ENCODE peak calls at places on chromosomes 11 and 22, in nine cellular contexts. X, B, Z, H, G, Q, L, J and D are unnamed samples.

GRCh38 chr22:46750530-46750800 is 12.0 kb upstream of the TBC1D22A start:
- DNase-seq in G (no peak), L (no peak), J (no peak), B (no peak), Z (no peak), H (no peak), Q (no peak), X (no peak), D (no peak)

GRCh38 chr11:36361901-36362391 is 65.9 kb downstream of the PRR5L start:
- DNase-seq in Q (no peak), X (peak; percentile 20), B (no peak), Z (no peak), H (peak; percentile 67), J (no peak), L (no peak), G (peak; percentile 12), D (peak; percentile 93)

GRCh38 chr11:3969613-3970012 is 114.1 kb downstream of the STIM1 start:
- DNase-seq in L (no peak), Q (no peak), X (no peak), B (no peak), J (no peak), G (no peak), H (no peak), Z (no peak), D (no peak)

GRCh38 chr11:83583953-83584352 is 297.8 kb upstream of the CCDC90B start:
- DNase-seq in Z (no peak), X (no peak), J (no peak), H (peak; percentile 2), G (no peak), Q (peak; percentile 10), B (no peak), L (no peak), D (peak; percentile 55)

GRCh38 chr22:40487663-40488249 is 117.4 kb downstream of the SGSM3 start:
- DNase-seq in H (peak; percentile 54), G (no peak), X (no peak), J (no peak), Q (no peak), Z (no peak), L (no peak), B (peak; percentile 49), D (no peak)

GRCh38 chr11:44017443-44018126 is 30.2 kb upstream of the ACCSL start:
- DNase-seq in X (no peak), J (no peak), Z (no peak), L (no peak), H (no peak), Q (no peak), G (no peak), B (no peak), D (no peak)

GRCh38 chr11:117437791-117438130 is 110.1 kb downstream of the CEP164 start:
- DNase-seq in H (no peak), Q (no peak), B (no peak), X (no peak), Z (no peak), G (no peak), L (no peak), J (no peak), D (no peak)

GRCh38 chr11:119365071-119365591 is 16.4 kb downstream of the USP2 start:
- DNase-seq in Z (no peak), L (no peak), B (no peak), J (peak; percentile 16), G (no peak), Q (no peak), H (no peak), X (no peak), D (no peak)

GRCh38 chr11:706957-707816 is 1.2 kb downstream of the EPS8L2 start:
- DNase-seq in X (peak; percentile 47), J (no peak), G (no peak), Q (no peak), L (no peak), B (no peak), Z (no peak), H (no peak), D (no peak)

GRCh38 chr11:120985718-120986569 is 38.0 kb upstream of the TBCEL start:
- DNase-seq in X (peak; percentile 67), L (no peak), G (peak; percentile 67), J (peak; percentile 63), Q (no peak), H (peak; percentile 72), Z (no peak), B (peak; percentile 38), D (no peak)

GRCh38 chr11:104907521-104908185 is 9.4 kb upstream of the CASP12 start:
- DNase-seq in B (no peak), H (no peak), J (no peak), X (no peak), Z (no peak), Q (peak; percentile 90), G (no peak), L (no peak), D (no peak)

GRCh38 chr22:50261615-50262459 is at the start of gene MAPK12:
- DNase-seq in L (no peak), H (peak; percentile 68), J (no peak), Q (no peak), B (peak; percentile 32), G (no peak), X (peak; percentile 72), Z (no peak), D (no peak)

GRCh38 chr11:46658259-46658658 is 40.9 kb downstream of the ATG13 start:
- DNase-seq in G (no peak), B (no peak), Q (no peak), Z (no peak), J (no peak), H (peak; percentile 92), X (no peak), L (no peak), D (no peak)

GRCh38 chr11:119307219-119307618 is 9.7 kb downstream of the MCAM start:
- DNase-seq in J (no peak), Z (no peak), Q (no peak), B (peak; percentile 39), X (no peak), L (no peak), H (no peak), G (no peak), D (no peak)

GRCh38 chr22:26673485-26673884 is 16.1 kb downstream of the MIAT start:
- DNase-seq in H (no peak), X (no peak), L (no peak), B (no peak), Q (no peak), J (no peak), G (no peak), Z (no peak), D (no peak)

GRCh38 chr22:26672060-26672471 is 14.7 kb downstream of the MIAT start:
- DNase-seq in J (no peak), G (no peak), Q (no peak), Z (no peak), H (no peak), L (no peak), X (no peak), B (no peak), D (no peak)

GRCh38 chr22:26671317-26672059 is 14.1 kb downstream of the MIAT start:
- DNase-seq in J (peak; percentile 48), L (no peak), Z (no peak), X (no peak), G (no peak), H (no peak), Q (no peak), B (no peak), D (no peak)

GRCh38 chr22:26674211-26675190 is 17.1 kb downstream of the MIAT start:
- DNase-seq in G (no peak), X (no peak), Q (no peak), H (no peak), Z (no peak), J (no peak), B (no peak), L (no peak), D (no peak)

GRCh38 chr22:26672590-26673468 is 15.4 kb downstream of the MIAT start:
- DNase-seq in B (peak; percentile 76), Z (peak; percentile 91), Q (peak; percentile 87), X (peak; percentile 90), G (peak; percentile 79), L (no peak), H (peak; percentile 96), J (peak; percentile 90), D (peak; percentile 69)
- TF ChIP-seq CTCF in B (peak; percentile 23), Z (peak; percentile 11), Q (peak; percentile 69), X (no peak), G (peak; percentile 60), L (peak; percentile 24), H (peak; percentile 69), J (peak; percentile 70), D (peak; percentile 60)

DNA sequence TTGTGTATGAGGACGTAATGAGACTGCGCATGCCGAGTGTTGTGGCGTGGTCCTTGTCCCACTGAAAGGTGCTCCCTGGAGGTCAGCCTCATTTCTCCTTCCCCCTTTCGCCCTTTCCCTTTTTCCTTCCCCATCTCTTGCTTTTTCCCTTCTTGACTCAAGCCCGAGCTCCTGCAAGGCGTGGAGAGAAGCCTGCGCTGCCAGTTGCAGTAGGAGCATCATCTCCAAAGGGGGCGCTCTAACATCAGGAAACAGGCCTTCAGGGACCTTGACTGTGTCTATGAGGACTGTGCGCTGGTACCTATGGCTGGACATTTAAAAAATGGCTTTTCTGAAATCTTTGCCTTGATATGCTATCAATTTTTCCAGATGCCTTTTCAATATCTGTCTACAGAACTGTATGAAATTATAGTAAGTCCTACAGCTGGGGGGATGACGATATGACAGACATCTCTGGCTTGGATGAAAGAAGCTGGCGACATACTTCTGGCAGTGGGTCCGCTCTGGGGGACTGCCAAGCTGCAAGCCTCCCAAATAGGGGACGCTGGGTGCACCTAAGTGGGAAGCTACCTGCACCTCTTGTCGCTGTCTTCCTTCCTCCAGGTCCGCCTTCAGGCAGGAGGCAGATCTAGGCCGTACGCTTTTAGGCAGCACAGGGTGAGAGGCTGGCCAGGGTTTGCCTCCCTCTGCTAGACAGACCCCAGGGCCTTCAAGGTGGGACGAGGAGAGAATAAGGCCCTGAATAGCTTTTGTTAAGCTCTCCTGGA is 96.5 kb downstream of the NXPE2 start:
- DNase-seq in Q (no peak), G (peak; percentile 82), Z (no peak), L (no peak), J (peak; percentile 60), X (peak; percentile 81), B (peak; percentile 49), H (peak; percentile 41), D (no peak)
- TF ChIP-seq CTCF in Q (peak; percentile 58), G (peak; percentile 87), Z (no peak), L (peak; percentile 85), J (peak; percentile 82), X (peak; percentile 96), B (peak; percentile 65), H (peak; percentile 52), D (peak; percentile 49)

DNA sequence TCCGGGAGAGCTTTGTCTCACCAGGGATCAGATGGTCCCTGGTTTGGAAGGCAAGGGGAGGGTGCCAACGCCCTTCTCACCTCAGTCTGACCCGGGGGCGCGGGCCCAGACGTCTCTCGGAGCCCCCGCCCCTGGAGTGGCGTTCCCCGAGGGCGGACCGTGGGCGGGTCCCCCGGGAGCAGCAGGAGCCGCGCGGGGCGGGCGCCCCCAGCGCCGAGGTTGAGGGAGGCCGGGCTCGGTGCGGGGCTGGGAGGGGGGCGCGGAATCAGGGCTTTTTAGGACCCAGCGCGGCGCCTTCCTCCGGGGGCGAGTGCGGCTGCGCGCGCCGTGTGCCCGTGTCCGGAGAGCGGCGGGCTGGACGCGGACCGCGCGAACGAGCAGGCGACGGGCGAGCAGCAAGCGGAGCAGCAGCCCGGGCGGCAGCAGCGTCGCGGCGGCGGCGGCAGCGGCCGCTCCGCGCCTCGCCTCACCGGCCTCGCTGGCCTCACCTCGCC is at the start of gene KCNC1:
- DNase-seq in Z (peak; percentile 50), H (peak; percentile 55), G (peak; percentile 44), L (no peak), Q (no peak), X (peak; percentile 62), J (peak; percentile 49), B (peak; percentile 27), D (no peak)
- TF ChIP-seq CTCF in Z (no peak), H (no peak), G (no peak), L (no peak), Q (no peak), X (no peak), J (no peak), B (no peak), D (no peak)

GRCh38 chr22:18033204-18033998 is 9.0 kb upstream of the MICAL3 start:
- DNase-seq in G (no peak), Q (no peak), B (no peak), L (no peak), X (no peak), Z (no peak), J (no peak), H (peak; percentile 46), D (no peak)
- TF ChIP-seq CTCF in G (no peak), Q (no peak), B (no peak), L (no peak), X (no peak), Z (no peak), J (no peak), H (peak; percentile 13), D (no peak)